ENCODE peak calls at places on chromosomes 3 and 15, in four cellular contexts. One of them, this sample, is unnamed.

GRCh38 chr3:49385617-49386016 is 26.2 kb downstream of the RHOA start:
- DNase-seq in epithelial cell of esophagus: no peak
- DNase-seq in A549: no peak
- DNase-seq in nephron progenitor cell: no peak
- DNase-seq in this sample: no peak

GRCh38 chr3:37711721-37712120 is 150.0 kb upstream of the CTDSPL start:
- DNase-seq in epithelial cell of esophagus: no peak
- DNase-seq in A549: no peak
- DNase-seq in nephron progenitor cell: no peak
- DNase-seq in this sample: no peak

GRCh38 chr15:98668566-98669308 is 20.4 kb downstream of the IGF1R start:
- DNase-seq in A549: no peak
- DNase-seq in nephron progenitor cell: no peak
- DNase-seq in epithelial cell of esophagus: peak
- DNase-seq in this sample: no peak

GRCh38 chr3:107416138-107416537 is 38.9 kb downstream of the CCDC54 start:
- DNase-seq in epithelial cell of esophagus: peak
- DNase-seq in A549: no peak
- DNase-seq in nephron progenitor cell: no peak
- DNase-seq in this sample: no peak

GRCh38 chr3:144128117-144128892 is 156.7 kb downstream of the DIPK2A start:
- DNase-seq in nephron progenitor cell: no peak
- DNase-seq in epithelial cell of esophagus: peak
- DNase-seq in A549: no peak
- DNase-seq in this sample: no peak

GRCh38 chr3:188021041-188021440 is 132.9 kb upstream of the LPP start:
- DNase-seq in epithelial cell of esophagus: no peak
- DNase-seq in A549: no peak
- DNase-seq in nephron progenitor cell: no peak
- DNase-seq in this sample: no peak

GRCh38 chr3:33046521-33046920 is 50.4 kb downstream of the GLB1 start:
- DNase-seq in nephron progenitor cell: no peak
- DNase-seq in epithelial cell of esophagus: no peak
- DNase-seq in A549: no peak
- DNase-seq in this sample: no peak

GRCh38 chr3:122785231-122785630 is 8.4 kb downstream of the HSPBAP1 start:
- DNase-seq in nephron progenitor cell: no peak
- DNase-seq in A549: no peak
- DNase-seq in epithelial cell of esophagus: no peak
- DNase-seq in this sample: no peak

GRCh38 chr3:49081429-49081828 is 12.4 kb downstream of the QRICH1 start:
- DNase-seq in nephron progenitor cell: no peak
- DNase-seq in A549: no peak
- DNase-seq in epithelial cell of esophagus: peak
- DNase-seq in this sample: no peak

GRCh38 chr15:39851505-39852082 is 68.5 kb downstream of the GPR176 start:
- DNase-seq in epithelial cell of esophagus: no peak
- DNase-seq in A549: no peak
- DNase-seq in nephron progenitor cell: peak
- DNase-seq in this sample: no peak

GRCh38 chr15:101664303-101664913 is 12.2 kb upstream of the TM2D3 start:
- DNase-seq in A549: peak
- DNase-seq in nephron progenitor cell: no peak
- DNase-seq in epithelial cell of esophagus: peak
- DNase-seq in this sample: no peak

GRCh38 chr15:74376825-74377581 is 9.6 kb upstream of the CYP11A1 start:
- DNase-seq in nephron progenitor cell: no peak
- DNase-seq in epithelial cell of esophagus: no peak
- DNase-seq in A549: no peak
- DNase-seq in this sample: no peak

GRCh38 chr3:12993022-12993622 is 80.1 kb downstream of the IQSEC1 start:
- DNase-seq in epithelial cell of esophagus: no peak
- DNase-seq in nephron progenitor cell: peak
- DNase-seq in A549: no peak
- DNase-seq in this sample: no peak

GRCh38 chr3:125000661-125001060 is 55.1 kb downstream of the HEG1 start:
- DNase-seq in nephron progenitor cell: no peak
- DNase-seq in epithelial cell of esophagus: no peak
- DNase-seq in A549: no peak
- DNase-seq in this sample: no peak

GRCh38 chr15:81155375-81156218 is 21.5 kb downstream of the CFAP161 start:
- DNase-seq in nephron progenitor cell: peak
- DNase-seq in A549: peak
- DNase-seq in epithelial cell of esophagus: peak
- DNase-seq in this sample: no peak

GRCh38 chr3:129664040-129664646 is 57.7 kb upstream of the PLXND1 start:
- DNase-seq in epithelial cell of esophagus: peak
- DNase-seq in nephron progenitor cell: no peak
- DNase-seq in A549: no peak
- DNase-seq in this sample: no peak

GRCh38 chr3:129650256-129650872 is 43.9 kb upstream of the PLXND1 start:
- DNase-seq in nephron progenitor cell: peak
- DNase-seq in A549: peak
- DNase-seq in epithelial cell of esophagus: peak
- DNase-seq in this sample: peak

GRCh38 chr3:171155122-171155700 is 128.7 kb upstream of the SLC2A2 start:
- DNase-seq in epithelial cell of esophagus: peak
- DNase-seq in A549: no peak
- DNase-seq in nephron progenitor cell: no peak
- DNase-seq in this sample: no peak

GRCh38 chr3:122786067-122786466 is 7.6 kb downstream of the HSPBAP1 start:
- DNase-seq in A549: peak
- DNase-seq in nephron progenitor cell: no peak
- DNase-seq in epithelial cell of esophagus: peak
- DNase-seq in this sample: no peak

GRCh38 chr3:111605016-111605415 is 9.9 kb upstream of the ZBED2 start:
- DNase-seq in nephron progenitor cell: no peak
- DNase-seq in A549: no peak
- DNase-seq in epithelial cell of esophagus: peak
- DNase-seq in this sample: no peak

GRCh38 chr15:33027636-33028035 is 166.9 kb downstream of the FMN1 start:
- DNase-seq in epithelial cell of esophagus: no peak
- DNase-seq in nephron progenitor cell: no peak
- DNase-seq in A549: no peak
- DNase-seq in this sample: no peak

GRCh38 chr15:42547926-42548257 is 701 bp downstream of the LRRC57 start:
- DNase-seq in epithelial cell of esophagus: no peak
- DNase-seq in A549: no peak
- DNase-seq in nephron progenitor cell: no peak
- DNase-seq in this sample: no peak

GRCh38 chr15:38128389-38128788 is 124.2 kb upstream of the SPRED1 start:
- DNase-seq in epithelial cell of esophagus: peak
- DNase-seq in A549: no peak
- DNase-seq in nephron progenitor cell: no peak
- DNase-seq in this sample: no peak

GRCh38 chr3:102114264-102114979 is 265.1 kb downstream of the NFKBIZ start:
- DNase-seq in epithelial cell of esophagus: no peak
- DNase-seq in nephron progenitor cell: no peak
- DNase-seq in A549: no peak
- DNase-seq in this sample: no peak

DNA sequence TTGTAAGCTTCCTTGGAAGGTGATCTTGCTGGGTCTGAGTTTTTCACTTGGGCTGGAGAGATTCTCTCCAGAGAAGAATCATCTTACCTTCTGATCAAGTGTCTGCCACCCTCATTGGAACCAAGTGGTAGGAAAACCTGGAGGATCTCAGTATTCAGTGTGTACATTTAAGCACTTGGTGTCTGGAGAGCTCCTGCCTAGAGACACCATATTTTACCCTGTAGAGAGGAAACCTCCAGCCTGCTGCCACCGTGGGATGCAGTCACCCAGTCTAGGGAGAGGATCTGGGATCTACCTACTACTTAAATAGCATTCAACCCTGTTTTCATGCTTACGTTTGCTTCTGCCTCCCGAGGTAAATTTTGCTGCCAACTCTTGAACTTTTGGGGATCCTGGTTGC is 274.3 kb downstream of the SV2B start:
- DNase-seq in nephron progenitor cell: no peak
- DNase-seq in epithelial cell of esophagus: no peak
- DNase-seq in A549: no peak
- DNase-seq in this sample: no peak
- TF ChIP-seq CTCF in nephron progenitor cell: no peak
- TF ChIP-seq CTCF in epithelial cell of esophagus: no peak
- TF ChIP-seq CTCF in A549: no peak
- TF ChIP-seq CTCF in this sample: no peak

GRCh38 chr3:136858381-136858780 is 3.6 kb upstream of the NCK1 start:
- DNase-seq in A549: no peak
- DNase-seq in nephron progenitor cell: no peak
- DNase-seq in epithelial cell of esophagus: no peak
- DNase-seq in this sample: no peak

GRCh38 chr3:136862611-136862951 is 573 bp downstream of the NCK1 start:
- DNase-seq in A549: peak
- DNase-seq in epithelial cell of esophagus: peak
- DNase-seq in nephron progenitor cell: no peak
- DNase-seq in this sample: no peak

GRCh38 chr3:136862953-136863352 is 945 bp downstream of the NCK1 start:
- DNase-seq in A549: no peak
- DNase-seq in epithelial cell of esophagus: peak
- DNase-seq in nephron progenitor cell: no peak
- DNase-seq in this sample: no peak

GRCh38 chr3:136860541-136860940 is 1.5 kb upstream of the NCK1 start:
- DNase-seq in epithelial cell of esophagus: no peak
- DNase-seq in nephron progenitor cell: peak
- DNase-seq in A549: no peak
- DNase-seq in this sample: no peak

GRCh38 chr3:136861890-136862610 is at the start of gene NCK1:
- DNase-seq in epithelial cell of esophagus: peak
- DNase-seq in nephron progenitor cell: peak
- DNase-seq in A549: peak
- DNase-seq in this sample: peak
- TF ChIP-seq CTCF in epithelial cell of esophagus: no peak
- TF ChIP-seq CTCF in nephron progenitor cell: no peak
- TF ChIP-seq CTCF in A549: no peak
- TF ChIP-seq CTCF in this sample: no peak

GRCh38 chr15:62847900-62848489 is 194.6 kb upstream of the TPM1 start:
- DNase-seq in nephron progenitor cell: peak
- DNase-seq in epithelial cell of esophagus: peak
- DNase-seq in A549: peak
- DNase-seq in this sample: peak

GRCh38 chr15:62850318-62850717 is 192.2 kb upstream of the TPM1 start:
- DNase-seq in nephron progenitor cell: no peak
- DNase-seq in epithelial cell of esophagus: no peak
- DNase-seq in A549: no peak
- DNase-seq in this sample: no peak

GRCh38 chr15:62849316-62850129 is 193.0 kb upstream of the TPM1 start:
- DNase-seq in A549: no peak
- DNase-seq in nephron progenitor cell: no peak
- DNase-seq in epithelial cell of esophagus: no peak
- DNase-seq in this sample: no peak

GRCh38 chr15:62846805-62847481 is 195.6 kb upstream of the TPM1 start:
- DNase-seq in epithelial cell of esophagus: no peak
- DNase-seq in A549: no peak
- DNase-seq in nephron progenitor cell: no peak
- DNase-seq in this sample: no peak

GRCh38 chr15:62848631-62849050 is 193.9 kb upstream of the TPM1 start:
- DNase-seq in nephron progenitor cell: no peak
- DNase-seq in epithelial cell of esophagus: no peak
- DNase-seq in A549: peak
- DNase-seq in this sample: no peak
- TF ChIP-seq CTCF in nephron progenitor cell: no peak
- TF ChIP-seq CTCF in epithelial cell of esophagus: no peak
- TF ChIP-seq CTCF in A549: peak
- TF ChIP-seq CTCF in this sample: no peak

DNA sequence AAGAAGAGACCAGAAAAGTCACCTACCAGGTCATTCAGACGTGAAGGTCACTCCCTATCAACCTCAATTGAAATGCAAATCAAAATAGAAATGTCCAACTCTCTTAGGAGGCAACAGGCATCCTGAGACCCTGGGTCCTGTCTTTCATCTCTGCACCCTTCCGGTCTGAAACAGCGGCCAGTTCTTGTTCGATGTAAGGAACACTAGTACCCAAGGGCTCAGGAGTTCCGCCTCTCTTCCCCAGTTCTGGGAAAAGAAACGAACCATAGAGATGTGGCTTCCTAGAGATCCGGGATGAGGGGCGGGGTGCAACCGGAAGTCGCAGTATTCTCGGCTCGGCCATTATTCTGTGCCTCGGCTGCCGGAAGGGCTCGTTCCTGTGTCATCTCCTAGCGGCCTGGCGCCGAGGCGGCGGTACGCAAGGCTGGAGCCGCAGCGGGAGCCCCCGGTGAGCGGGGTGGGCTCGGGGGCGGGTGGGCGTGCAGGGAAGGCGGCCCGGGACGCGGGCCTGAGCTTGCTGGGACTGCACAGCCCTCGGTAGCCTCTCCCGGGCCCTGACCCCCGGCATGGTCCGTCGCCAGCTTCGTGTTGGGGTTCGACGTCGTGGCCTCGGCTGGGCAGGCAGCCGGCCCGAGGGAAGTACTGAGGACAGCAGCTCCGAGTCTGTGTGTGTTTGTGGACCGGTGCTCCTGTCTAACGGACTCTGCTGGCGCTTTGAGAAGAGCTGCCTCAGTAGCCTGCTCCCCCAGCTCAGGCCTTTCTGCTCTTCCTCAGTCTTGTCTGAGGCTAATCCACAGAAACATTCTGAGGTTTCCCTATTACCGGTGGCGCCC is at the start of gene ZNF197:
- DNase-seq in epithelial cell of esophagus: peak
- DNase-seq in A549: peak
- DNase-seq in nephron progenitor cell: peak
- DNase-seq in this sample: peak
- TF ChIP-seq CTCF in epithelial cell of esophagus: no peak
- TF ChIP-seq CTCF in A549: no peak
- TF ChIP-seq CTCF in nephron progenitor cell: no peak
- TF ChIP-seq CTCF in this sample: no peak

GRCh38 chr15:89139613-89140499 is 51.6 kb downstream of the ABHD2 start:
- DNase-seq in nephron progenitor cell: no peak
- DNase-seq in A549: peak
- DNase-seq in epithelial cell of esophagus: no peak
- DNase-seq in this sample: no peak
- TF ChIP-seq CTCF in nephron progenitor cell: no peak
- TF ChIP-seq CTCF in A549: peak
- TF ChIP-seq CTCF in epithelial cell of esophagus: peak
- TF ChIP-seq CTCF in this sample: no peak

DNA sequence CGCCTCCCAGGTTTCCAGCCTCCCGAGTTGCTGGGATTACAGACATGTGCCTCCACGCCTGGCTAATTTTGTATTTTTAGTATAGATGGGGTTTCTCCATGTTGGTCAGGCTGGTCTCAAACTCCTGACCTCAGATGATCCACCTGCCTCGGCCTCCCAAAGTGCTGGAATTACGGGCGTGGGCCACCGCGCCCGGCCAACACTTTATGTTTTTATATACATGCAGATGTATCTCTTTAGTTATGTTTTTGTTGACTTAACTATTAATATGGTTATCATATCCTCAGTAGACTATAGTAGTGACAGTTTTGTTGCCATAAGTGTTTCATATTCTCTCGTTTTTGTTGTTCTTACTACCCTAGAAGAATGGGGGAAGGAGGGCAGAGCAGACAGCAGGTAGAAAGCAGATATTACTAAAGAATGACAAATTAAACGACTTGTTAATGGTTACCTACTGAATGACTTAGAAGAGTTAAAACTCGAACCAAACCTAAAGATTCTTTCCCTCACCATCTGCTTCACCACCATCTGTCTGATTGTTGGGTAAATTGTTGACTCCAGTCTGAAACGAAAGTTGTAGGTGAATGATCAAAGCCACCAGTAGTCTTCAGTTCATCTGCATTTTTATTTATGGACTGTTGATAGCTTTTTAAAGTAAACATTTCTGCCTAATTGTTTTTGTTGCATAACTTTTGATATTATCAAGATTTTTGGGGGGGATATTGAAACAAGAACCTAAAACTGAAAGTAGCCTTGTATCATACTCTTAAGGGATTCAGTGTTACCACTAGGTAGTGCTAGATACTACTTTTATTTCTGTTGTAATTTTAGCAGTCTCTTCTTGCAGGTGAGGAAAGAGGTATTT is 89.3 kb downstream of the RASA2 start:
- DNase-seq in nephron progenitor cell: no peak
- DNase-seq in epithelial cell of esophagus: peak
- DNase-seq in A549: peak
- DNase-seq in this sample: no peak
- TF ChIP-seq CTCF in nephron progenitor cell: peak
- TF ChIP-seq CTCF in epithelial cell of esophagus: peak
- TF ChIP-seq CTCF in A549: peak
- TF ChIP-seq CTCF in this sample: peak